ENCODE peak calls at places on chromosome 16, in seven cellular contexts. One of them, this sample, is unnamed.

GRCh38 chr16:15583526-15583925 is 59.4 kb downstream of the MARF1 start:
- DNase-seq in spleen: no peak
- DNase-seq in breast epithelium: no peak
- DNase-seq in lower leg skin: no peak
- DNase-seq in GM12892: no peak
- DNase-seq in right lobe of liver: no peak
- DNase-seq in H54: no peak
- DNase-seq in this sample: no peak

GRCh38 chr16:85486256-85486915 is 126.7 kb upstream of the GSE1 start:
- DNase-seq in spleen: no peak
- DNase-seq in breast epithelium: no peak
- DNase-seq in lower leg skin: no peak
- DNase-seq in GM12892: no peak
- DNase-seq in right lobe of liver: no peak
- DNase-seq in H54: no peak
- DNase-seq in this sample: no peak

GRCh38 chr16:23256440-23256839 is 45.7 kb upstream of the SCNN1B start:
- DNase-seq in spleen: no peak
- DNase-seq in breast epithelium: no peak
- DNase-seq in lower leg skin: no peak
- DNase-seq in GM12892: no peak
- DNase-seq in right lobe of liver: no peak
- DNase-seq in H54: no peak
- DNase-seq in this sample: no peak

GRCh38 chr16:81650982-81651562 is 128.0 kb upstream of the PLCG2 start:
- DNase-seq in spleen: no peak
- DNase-seq in breast epithelium: no peak
- DNase-seq in lower leg skin: no peak
- DNase-seq in GM12892: no peak
- DNase-seq in right lobe of liver: no peak
- DNase-seq in H54: no peak
- DNase-seq in this sample: peak

GRCh38 chr16:52141871-52142270 is 405.1 kb downstream of the TOX3 start:
- DNase-seq in spleen: no peak
- DNase-seq in breast epithelium: no peak
- DNase-seq in lower leg skin: no peak
- DNase-seq in GM12892: no peak
- DNase-seq in right lobe of liver: no peak
- DNase-seq in H54: no peak
- DNase-seq in this sample: no peak

GRCh38 chr16:56190903-56191806 is at the start of gene GNAO1:
- DNase-seq in spleen: peak
- DNase-seq in breast epithelium: peak
- DNase-seq in lower leg skin: peak
- DNase-seq in GM12892: peak
- DNase-seq in right lobe of liver: peak
- DNase-seq in H54: peak
- DNase-seq in this sample: peak

GRCh38 chr16:84687715-84688114 is 12.1 kb upstream of the USP10 start:
- DNase-seq in spleen: no peak
- DNase-seq in breast epithelium: no peak
- DNase-seq in lower leg skin: no peak
- DNase-seq in GM12892: no peak
- DNase-seq in right lobe of liver: no peak
- DNase-seq in H54: no peak
- DNase-seq in this sample: no peak

GRCh38 chr16:4272114-4272954 is 489 bp downstream of the TFAP4 start:
- DNase-seq in spleen: peak
- DNase-seq in breast epithelium: no peak
- DNase-seq in lower leg skin: peak
- DNase-seq in GM12892: no peak
- DNase-seq in right lobe of liver: peak
- DNase-seq in H54: peak
- DNase-seq in this sample: peak

GRCh38 chr16:25868966-25869365 is 177.2 kb downstream of the HS3ST4 start:
- DNase-seq in spleen: no peak
- DNase-seq in breast epithelium: no peak
- DNase-seq in lower leg skin: no peak
- DNase-seq in GM12892: no peak
- DNase-seq in right lobe of liver: no peak
- DNase-seq in H54: no peak
- DNase-seq in this sample: no peak

GRCh38 chr16:85330694-85331188 is 218.5 kb upstream of the CIBAR2 start:
- DNase-seq in spleen: no peak
- DNase-seq in breast epithelium: no peak
- DNase-seq in lower leg skin: no peak
- DNase-seq in GM12892: no peak
- DNase-seq in right lobe of liver: no peak
- DNase-seq in H54: peak
- DNase-seq in this sample: no peak

GRCh38 chr16:56673916-56674315 is 4.3 kb downstream of the MT1H start:
- DNase-seq in spleen: no peak
- DNase-seq in breast epithelium: no peak
- DNase-seq in lower leg skin: no peak
- DNase-seq in GM12892: no peak
- DNase-seq in right lobe of liver: no peak
- DNase-seq in H54: no peak
- DNase-seq in this sample: no peak

GRCh38 chr16:29192329-29193247 is 207.7 kb downstream of the LAT start:
- DNase-seq in spleen: peak
- DNase-seq in breast epithelium: peak
- DNase-seq in lower leg skin: peak
- DNase-seq in GM12892: no peak
- DNase-seq in right lobe of liver: no peak
- DNase-seq in H54: no peak
- DNase-seq in this sample: peak

GRCh38 chr16:87028481-87029320 is 288.5 kb downstream of the C16orf95 start:
- DNase-seq in spleen: peak
- DNase-seq in breast epithelium: no peak
- DNase-seq in lower leg skin: no peak
- DNase-seq in GM12892: no peak
- DNase-seq in right lobe of liver: no peak
- DNase-seq in H54: no peak
- DNase-seq in this sample: no peak

GRCh38 chr16:5058476-5058875 is 7.3 kb downstream of the C16orf89 start:
- DNase-seq in spleen: peak
- DNase-seq in breast epithelium: no peak
- DNase-seq in lower leg skin: no peak
- DNase-seq in GM12892: no peak
- DNase-seq in right lobe of liver: no peak
- DNase-seq in H54: no peak
- DNase-seq in this sample: peak

GRCh38 chr16:70437582-70438324 is 1.1 kb downstream of the ST3GAL2 start:
- DNase-seq in spleen: no peak
- DNase-seq in breast epithelium: no peak
- DNase-seq in lower leg skin: no peak
- DNase-seq in GM12892: no peak
- DNase-seq in right lobe of liver: no peak
- DNase-seq in H54: no peak
- DNase-seq in this sample: no peak

GRCh38 chr16:68445458-68445857 is 2.9 kb downstream of the SMPD3 start:
- DNase-seq in spleen: no peak
- DNase-seq in breast epithelium: no peak
- DNase-seq in lower leg skin: no peak
- DNase-seq in GM12892: peak
- DNase-seq in right lobe of liver: peak
- DNase-seq in H54: peak
- DNase-seq in this sample: no peak

GRCh38 chr16:81601008-81601428 is 156.4 kb downstream of the CMIP start:
- DNase-seq in spleen: no peak
- DNase-seq in breast epithelium: peak
- DNase-seq in lower leg skin: peak
- DNase-seq in GM12892: no peak
- DNase-seq in right lobe of liver: no peak
- DNase-seq in H54: peak
- DNase-seq in this sample: peak

GRCh38 chr16:24139282-24139681 is 116.9 kb upstream of the CACNG3 start:
- DNase-seq in spleen: no peak
- DNase-seq in breast epithelium: no peak
- DNase-seq in lower leg skin: no peak
- DNase-seq in GM12892: no peak
- DNase-seq in right lobe of liver: no peak
- DNase-seq in H54: no peak
- DNase-seq in this sample: no peak

GRCh38 chr16:18788828-18789514 is 1.2 kb downstream of the RPS15A start:
- DNase-seq in spleen: no peak
- DNase-seq in breast epithelium: no peak
- DNase-seq in lower leg skin: no peak
- DNase-seq in GM12892: no peak
- DNase-seq in right lobe of liver: no peak
- DNase-seq in H54: no peak
- DNase-seq in this sample: no peak

GRCh38 chr16:78407191-78407590 is 307.7 kb downstream of the WWOX start:
- DNase-seq in spleen: no peak
- DNase-seq in breast epithelium: no peak
- DNase-seq in lower leg skin: no peak
- DNase-seq in GM12892: no peak
- DNase-seq in right lobe of liver: no peak
- DNase-seq in H54: no peak
- DNase-seq in this sample: no peak

DNA sequence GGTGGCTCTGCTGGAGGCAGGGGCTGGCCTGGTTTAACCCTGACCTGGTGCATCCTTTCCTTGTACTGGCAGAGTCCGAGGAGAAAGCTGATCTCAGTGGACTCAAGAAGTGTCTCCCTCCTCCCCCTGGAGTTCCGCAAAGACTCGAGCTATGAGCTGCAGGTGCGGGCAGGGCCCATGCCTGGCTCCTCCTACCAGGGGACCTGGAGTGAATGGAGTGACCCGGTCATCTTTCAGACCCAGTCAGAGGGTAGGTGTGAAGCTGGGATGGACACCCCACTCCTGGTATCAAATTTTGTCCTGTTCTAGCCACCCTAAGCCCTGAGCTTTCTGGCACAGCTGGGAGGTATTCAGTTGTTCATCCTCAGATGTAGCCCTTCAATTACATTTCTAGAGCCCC is 42.5 kb downstream of the IL21R start:
- DNase-seq in spleen: peak
- DNase-seq in breast epithelium: no peak
- DNase-seq in lower leg skin: no peak
- DNase-seq in GM12892: no peak
- DNase-seq in right lobe of liver: peak
- DNase-seq in H54: no peak
- DNase-seq in this sample: no peak
- TF ChIP-seq POLR2A in spleen: no peak
- TF ChIP-seq POLR2A in breast epithelium: no peak
- TF ChIP-seq POLR2A in lower leg skin: no peak
- TF ChIP-seq POLR2A in GM12892: no peak
- TF ChIP-seq POLR2A in right lobe of liver: no peak
- TF ChIP-seq POLR2A in H54: no peak
- TF ChIP-seq POLR2A in this sample: no peak

DNA sequence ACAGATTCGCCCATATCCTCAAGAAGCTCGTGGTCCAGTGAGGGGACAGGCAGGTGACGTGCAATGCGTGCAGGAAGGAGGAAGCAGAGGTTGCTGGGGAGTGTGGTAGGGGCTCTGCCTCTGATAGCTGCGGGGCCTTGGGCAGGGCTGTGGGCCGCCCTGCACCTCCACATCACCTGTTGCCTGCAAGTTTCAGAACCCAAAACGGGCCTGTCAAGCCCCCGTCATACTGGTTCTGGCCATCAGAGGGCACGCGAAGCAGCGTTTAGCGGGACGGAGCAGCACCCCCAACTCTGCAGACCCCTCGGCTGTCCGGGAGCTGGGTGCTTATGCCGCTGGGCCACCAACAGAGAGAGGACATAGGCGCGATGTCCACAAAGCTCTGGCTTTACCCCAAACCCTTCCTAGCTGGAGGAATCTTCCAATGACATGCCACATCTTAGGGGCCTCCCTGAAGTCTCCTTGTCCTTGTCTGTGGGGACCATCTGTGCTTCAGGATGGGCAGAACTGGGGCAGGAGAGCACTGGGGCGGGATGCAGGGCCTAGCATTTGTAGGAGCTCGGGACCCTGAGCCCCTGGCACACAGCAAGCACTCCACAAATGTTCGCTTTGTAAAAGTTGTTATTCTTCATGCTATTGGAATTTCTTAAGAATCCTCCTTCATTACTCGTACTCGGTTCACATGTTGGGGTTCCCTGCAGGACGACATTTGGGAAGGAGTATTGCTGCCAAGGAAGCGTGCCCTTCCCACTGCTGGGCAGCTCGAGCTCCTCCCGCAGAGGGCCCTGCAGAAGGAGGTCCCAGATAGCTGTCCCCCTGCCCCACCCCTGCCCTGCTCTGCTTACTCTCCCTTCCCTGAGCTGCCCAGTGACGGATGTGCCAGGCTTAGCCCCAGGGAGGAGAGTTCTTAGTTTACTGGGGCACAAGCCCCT is 64.3 kb downstream of the CNGB1 start:
- DNase-seq in spleen: no peak
- DNase-seq in breast epithelium: no peak
- DNase-seq in lower leg skin: no peak
- DNase-seq in GM12892: peak
- DNase-seq in right lobe of liver: no peak
- DNase-seq in H54: no peak
- DNase-seq in this sample: no peak
- TF ChIP-seq POLR2A in spleen: no peak
- TF ChIP-seq POLR2A in breast epithelium: no peak
- TF ChIP-seq POLR2A in lower leg skin: no peak
- TF ChIP-seq POLR2A in GM12892: no peak
- TF ChIP-seq POLR2A in right lobe of liver: no peak
- TF ChIP-seq POLR2A in H54: no peak
- TF ChIP-seq POLR2A in this sample: no peak

GRCh38 chr16:89096042-89096717 is 2.5 kb downstream of the ACSF3 start:
- DNase-seq in spleen: no peak
- DNase-seq in breast epithelium: no peak
- DNase-seq in lower leg skin: no peak
- DNase-seq in GM12892: no peak
- DNase-seq in right lobe of liver: no peak
- DNase-seq in H54: no peak
- DNase-seq in this sample: no peak

GRCh38 chr16:89095401-89095974 is 1.8 kb downstream of the ACSF3 start:
- DNase-seq in spleen: no peak
- DNase-seq in breast epithelium: no peak
- DNase-seq in lower leg skin: no peak
- DNase-seq in GM12892: no peak
- DNase-seq in right lobe of liver: no peak
- DNase-seq in H54: no peak
- DNase-seq in this sample: no peak

GRCh38 chr16:89094252-89094901 is 725 bp downstream of the ACSF3 start:
- DNase-seq in spleen: no peak
- DNase-seq in breast epithelium: no peak
- DNase-seq in lower leg skin: no peak
- DNase-seq in GM12892: no peak
- DNase-seq in right lobe of liver: no peak
- DNase-seq in H54: peak
- DNase-seq in this sample: no peak

GRCh38 chr16:89092013-89092412 is 1.6 kb upstream of the ACSF3 start:
- DNase-seq in spleen: peak
- DNase-seq in breast epithelium: no peak
- DNase-seq in lower leg skin: no peak
- DNase-seq in GM12892: no peak
- DNase-seq in right lobe of liver: no peak
- DNase-seq in H54: no peak
- DNase-seq in this sample: no peak

GRCh38 chr16:89093602-89094251 is at the start of gene ACSF3:
- DNase-seq in spleen: peak
- DNase-seq in breast epithelium: peak
- DNase-seq in lower leg skin: peak
- DNase-seq in GM12892: peak
- DNase-seq in right lobe of liver: peak
- DNase-seq in H54: peak
- DNase-seq in this sample: peak
- TF ChIP-seq POLR2A in spleen: peak
- TF ChIP-seq POLR2A in breast epithelium: no peak
- TF ChIP-seq POLR2A in lower leg skin: no peak
- TF ChIP-seq POLR2A in GM12892: peak
- TF ChIP-seq POLR2A in right lobe of liver: peak
- TF ChIP-seq POLR2A in H54: peak
- TF ChIP-seq POLR2A in this sample: no peak

GRCh38 chr16:1062895-1063294 is 9.7 kb upstream of the SSTR5 start:
- DNase-seq in spleen: no peak
- DNase-seq in breast epithelium: no peak
- DNase-seq in lower leg skin: no peak
- DNase-seq in GM12892: no peak
- DNase-seq in right lobe of liver: no peak
- DNase-seq in H54: no peak
- DNase-seq in this sample: no peak
- TF ChIP-seq POLR2A in spleen: no peak
- TF ChIP-seq POLR2A in breast epithelium: no peak
- TF ChIP-seq POLR2A in lower leg skin: no peak
- TF ChIP-seq POLR2A in GM12892: no peak
- TF ChIP-seq POLR2A in right lobe of liver: no peak
- TF ChIP-seq POLR2A in H54: no peak
- TF ChIP-seq POLR2A in this sample: no peak